ENCODE peak calls at places on chromosome 6, in five cellular contexts. One of them, this sample, is unnamed.

GRCh38 chr6:165689699-165690098 is 26.7 kb upstream of the PDE10A start:
- DNase-seq in transverse colon: no peak
- DNase-seq in endothelial cell: no peak
- DNase-seq in upper lobe of left lung: no peak
- DNase-seq in cardiac muscle cell: no peak
- DNase-seq in this sample: no peak

GRCh38 chr6:157225575-157225995 is 97.7 kb downstream of the TMEM242 start:
- DNase-seq in transverse colon: no peak
- DNase-seq in endothelial cell: no peak
- DNase-seq in upper lobe of left lung: peak
- DNase-seq in cardiac muscle cell: no peak
- DNase-seq in this sample: no peak

GRCh38 chr6:35568967-35569606 is 56.4 kb upstream of the TULP1 start:
- DNase-seq in transverse colon: peak
- DNase-seq in endothelial cell: peak
- DNase-seq in upper lobe of left lung: no peak
- DNase-seq in cardiac muscle cell: no peak
- DNase-seq in this sample: peak

GRCh38 chr6:16578695-16579094 is 182.6 kb downstream of the ATXN1 start:
- DNase-seq in transverse colon: no peak
- DNase-seq in endothelial cell: no peak
- DNase-seq in upper lobe of left lung: no peak
- DNase-seq in cardiac muscle cell: no peak
- DNase-seq in this sample: no peak

GRCh38 chr6:21437583-21437982 is 156.0 kb upstream of the SOX4 start:
- DNase-seq in transverse colon: no peak
- DNase-seq in endothelial cell: no peak
- DNase-seq in upper lobe of left lung: no peak
- DNase-seq in cardiac muscle cell: no peak
- DNase-seq in this sample: no peak

GRCh38 chr6:11482616-11483015 is 54.9 kb upstream of the TMEM170B start:
- DNase-seq in transverse colon: no peak
- DNase-seq in endothelial cell: no peak
- DNase-seq in upper lobe of left lung: no peak
- DNase-seq in cardiac muscle cell: no peak
- DNase-seq in this sample: no peak

GRCh38 chr6:134517145-134517658 is 199.3 kb upstream of the SGK1 start:
- DNase-seq in transverse colon: no peak
- DNase-seq in endothelial cell: peak
- DNase-seq in upper lobe of left lung: no peak
- DNase-seq in cardiac muscle cell: peak
- DNase-seq in this sample: no peak

GRCh38 chr6:143015300-143015706 is 45.4 kb upstream of the AIG1 start:
- DNase-seq in transverse colon: no peak
- DNase-seq in endothelial cell: no peak
- DNase-seq in upper lobe of left lung: no peak
- DNase-seq in cardiac muscle cell: no peak
- DNase-seq in this sample: no peak

GRCh38 chr6:144725731-144726522 is 440.8 kb downstream of the UTRN start:
- DNase-seq in transverse colon: no peak
- DNase-seq in endothelial cell: no peak
- DNase-seq in upper lobe of left lung: no peak
- DNase-seq in cardiac muscle cell: no peak
- DNase-seq in this sample: no peak

GRCh38 chr6:143027058-143027457 is 33.6 kb upstream of the AIG1 start:
- DNase-seq in transverse colon: peak
- DNase-seq in endothelial cell: peak
- DNase-seq in upper lobe of left lung: no peak
- DNase-seq in cardiac muscle cell: peak
- DNase-seq in this sample: peak

DNA sequence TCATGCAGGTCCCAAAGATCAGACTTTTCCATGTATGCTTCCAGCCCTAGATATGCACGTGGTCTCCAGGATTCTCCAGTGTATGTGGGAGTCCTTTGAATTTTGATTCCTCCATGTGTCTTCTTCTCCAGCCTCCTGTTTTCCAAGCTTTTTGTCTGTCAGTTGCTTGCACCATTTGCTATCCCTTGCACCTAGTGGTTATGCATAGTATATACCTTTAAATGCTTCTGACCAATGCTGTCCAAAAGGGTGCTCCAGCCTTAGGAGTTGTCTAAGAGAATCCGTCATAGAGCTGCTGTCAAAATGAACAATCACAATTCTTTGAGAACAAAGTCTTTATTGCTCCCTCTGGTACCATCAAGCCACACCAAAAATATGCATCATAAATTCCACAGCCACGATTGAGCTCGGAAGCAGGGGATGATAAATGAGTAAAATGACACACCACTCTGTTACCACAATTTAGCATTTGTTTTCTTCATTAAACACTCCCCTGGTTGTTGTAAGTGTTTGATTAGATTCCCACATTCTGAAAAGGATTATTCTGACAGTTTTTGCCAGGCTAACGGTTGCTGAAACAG is 706.2 kb upstream of the GJE1 start:
- DNase-seq in transverse colon: no peak
- DNase-seq in endothelial cell: no peak
- DNase-seq in upper lobe of left lung: no peak
- DNase-seq in cardiac muscle cell: no peak
- DNase-seq in this sample: no peak
- TF ChIP-seq CTCF in transverse colon: no peak
- TF ChIP-seq CTCF in endothelial cell: no peak
- TF ChIP-seq CTCF in upper lobe of left lung: no peak
- TF ChIP-seq CTCF in cardiac muscle cell: no peak
- TF ChIP-seq CTCF in this sample: peak

DNA sequence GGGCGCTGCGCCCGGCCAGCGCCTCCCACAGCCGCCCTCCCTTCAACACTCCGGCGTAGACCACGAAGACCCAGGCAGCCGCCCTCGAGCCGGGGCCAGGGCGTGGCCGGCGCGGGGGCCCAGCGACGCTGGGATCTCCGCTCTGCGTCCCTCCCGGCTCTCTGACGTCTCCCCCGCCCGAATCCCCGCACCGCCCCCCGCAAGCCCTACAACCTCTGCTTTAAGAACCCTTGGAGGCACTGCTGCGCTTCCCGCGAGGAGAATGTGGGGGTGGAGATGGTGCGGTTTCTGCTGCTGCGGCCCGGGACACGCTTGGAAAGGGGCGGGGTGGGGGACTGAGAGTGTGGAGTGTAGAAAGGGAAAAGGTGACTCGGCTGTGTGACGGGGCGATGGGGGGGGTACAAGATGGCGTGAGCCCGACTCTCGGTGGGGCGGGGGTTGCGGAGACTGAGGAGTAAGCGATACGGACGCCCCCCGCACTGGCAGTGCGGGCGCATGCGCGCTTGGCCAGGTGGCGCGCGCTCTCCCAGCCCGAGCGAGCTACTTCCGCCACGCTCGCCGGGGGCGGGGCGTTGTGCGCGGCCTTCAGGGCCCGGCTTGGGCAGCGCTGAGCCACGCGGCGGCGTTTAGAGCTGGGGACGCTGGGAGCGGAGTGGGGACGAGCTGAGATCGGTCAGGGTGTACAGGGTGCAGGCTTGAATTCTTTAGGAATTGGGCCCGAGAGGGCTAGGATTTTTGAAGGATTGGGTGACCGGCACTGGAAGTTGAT is at the start of gene SUPT3H:
- DNase-seq in transverse colon: peak
- DNase-seq in endothelial cell: peak
- DNase-seq in upper lobe of left lung: peak
- DNase-seq in cardiac muscle cell: peak
- DNase-seq in this sample: peak
- TF ChIP-seq CTCF in transverse colon: no peak
- TF ChIP-seq CTCF in endothelial cell: no peak
- TF ChIP-seq CTCF in upper lobe of left lung: no peak
- TF ChIP-seq CTCF in cardiac muscle cell: peak
- TF ChIP-seq CTCF in this sample: peak

DNA sequence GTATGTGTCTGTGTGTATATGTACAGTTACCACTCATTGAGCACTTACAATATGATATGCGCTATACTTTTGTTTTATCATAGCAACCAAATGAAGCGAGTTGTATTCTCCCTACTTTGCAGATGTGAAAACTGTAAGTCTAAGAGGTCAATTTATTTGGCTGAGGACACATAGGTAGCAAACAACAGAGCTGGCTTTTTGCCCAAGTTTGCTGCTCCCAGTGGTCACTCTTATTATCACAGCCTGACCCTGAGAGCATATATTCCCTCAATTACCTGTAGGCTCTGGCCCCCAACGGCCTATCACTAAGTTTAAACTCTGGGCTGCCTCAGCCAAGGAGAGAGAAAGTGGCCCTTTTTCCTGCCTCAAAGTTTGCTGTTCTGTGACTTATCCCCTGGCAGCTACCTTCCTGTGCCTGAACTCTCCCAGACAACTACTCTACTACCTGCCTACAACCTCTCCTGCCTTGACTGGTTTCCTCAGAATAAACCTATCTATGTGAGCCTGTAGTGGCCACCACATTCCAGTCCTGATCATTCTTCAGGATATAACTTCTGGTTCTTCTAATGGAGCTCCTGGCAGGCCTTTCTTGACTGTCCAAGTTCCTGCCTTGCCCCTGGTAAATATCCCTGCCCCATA is 221.8 kb downstream of the FRK start:
- DNase-seq in transverse colon: peak
- DNase-seq in endothelial cell: peak
- DNase-seq in upper lobe of left lung: no peak
- DNase-seq in cardiac muscle cell: peak
- DNase-seq in this sample: no peak
- TF ChIP-seq CTCF in transverse colon: peak
- TF ChIP-seq CTCF in endothelial cell: peak
- TF ChIP-seq CTCF in upper lobe of left lung: peak
- TF ChIP-seq CTCF in cardiac muscle cell: peak
- TF ChIP-seq CTCF in this sample: peak

GRCh38 chr6:131745476-131745875 is 34.7 kb upstream of the CTAGE9 start:
- DNase-seq in transverse colon: no peak
- DNase-seq in endothelial cell: no peak
- DNase-seq in upper lobe of left lung: no peak
- DNase-seq in cardiac muscle cell: no peak
- DNase-seq in this sample: no peak
- TF ChIP-seq CTCF in transverse colon: no peak
- TF ChIP-seq CTCF in endothelial cell: no peak
- TF ChIP-seq CTCF in upper lobe of left lung: no peak
- TF ChIP-seq CTCF in cardiac muscle cell: no peak
- TF ChIP-seq CTCF in this sample: no peak

DNA sequence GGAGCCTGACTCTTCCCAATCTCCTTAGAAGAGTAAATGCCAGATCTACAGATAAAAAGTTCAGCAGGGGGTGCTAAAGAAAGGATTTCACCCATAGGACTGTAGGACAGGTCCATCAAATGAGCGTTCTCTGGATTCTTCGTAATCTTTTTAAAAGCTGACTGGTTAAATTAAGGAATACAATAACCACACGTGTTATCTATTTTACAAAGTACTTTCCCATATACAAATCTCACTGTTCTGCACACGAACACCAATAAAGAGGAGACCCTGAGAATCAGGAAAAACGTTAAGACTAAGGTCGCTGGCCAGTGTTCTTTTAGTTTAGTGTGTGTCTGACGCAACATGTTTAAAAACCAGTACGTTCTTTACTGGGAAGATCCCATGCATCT is 542 bp downstream of the TUBE1 start:
- DNase-seq in transverse colon: no peak
- DNase-seq in endothelial cell: no peak
- DNase-seq in upper lobe of left lung: no peak
- DNase-seq in cardiac muscle cell: peak
- DNase-seq in this sample: no peak
- TF ChIP-seq CTCF in transverse colon: no peak
- TF ChIP-seq CTCF in endothelial cell: no peak
- TF ChIP-seq CTCF in upper lobe of left lung: no peak
- TF ChIP-seq CTCF in cardiac muscle cell: peak
- TF ChIP-seq CTCF in this sample: peak

DNA sequence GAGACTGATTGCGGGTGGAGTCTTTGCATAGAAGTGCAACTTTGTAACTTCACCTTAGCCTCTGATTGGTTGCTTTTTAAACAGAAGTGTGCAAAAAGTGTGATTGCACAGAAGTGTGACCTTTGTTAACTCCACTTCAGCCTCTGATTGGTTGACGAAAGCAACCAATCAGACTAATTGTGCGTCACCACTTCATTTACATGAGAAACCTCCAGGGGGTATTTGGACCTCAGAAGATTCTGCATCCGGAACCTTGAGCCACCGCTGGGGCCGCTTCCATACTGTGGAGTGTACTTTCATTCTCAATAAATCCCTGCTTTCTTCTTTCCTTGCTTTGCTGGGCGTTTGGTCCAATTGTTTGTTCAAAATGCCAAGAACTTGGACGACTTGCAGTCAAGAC is 1.6 kb upstream of the HECA start:
- DNase-seq in transverse colon: peak
- DNase-seq in endothelial cell: no peak
- DNase-seq in upper lobe of left lung: no peak
- DNase-seq in cardiac muscle cell: no peak
- DNase-seq in this sample: no peak
- TF ChIP-seq CTCF in transverse colon: no peak
- TF ChIP-seq CTCF in endothelial cell: no peak
- TF ChIP-seq CTCF in upper lobe of left lung: no peak
- TF ChIP-seq CTCF in cardiac muscle cell: no peak
- TF ChIP-seq CTCF in this sample: no peak

DNA sequence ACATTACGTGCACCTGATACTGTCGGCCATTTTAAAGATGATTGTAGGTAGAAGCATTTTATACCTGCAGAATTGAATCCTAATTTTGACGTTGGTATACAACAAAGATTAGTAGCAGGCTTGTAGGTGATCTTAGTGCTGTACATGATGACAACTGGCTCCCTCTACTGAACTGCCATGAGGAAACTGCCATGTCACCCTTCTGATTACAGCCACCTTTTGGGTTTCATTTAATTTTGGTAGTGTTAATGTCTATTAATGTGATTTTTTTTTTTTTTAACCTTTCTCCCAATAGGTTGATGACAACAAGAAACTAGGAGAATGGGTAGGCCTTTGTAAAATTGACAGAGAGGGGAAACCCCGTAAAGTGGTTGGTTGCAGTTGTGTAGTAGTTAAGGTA is 2.3 kb downstream of the RPS12 start:
- DNase-seq in transverse colon: no peak
- DNase-seq in endothelial cell: no peak
- DNase-seq in upper lobe of left lung: no peak
- DNase-seq in cardiac muscle cell: no peak
- DNase-seq in this sample: no peak
- TF ChIP-seq CTCF in transverse colon: no peak
- TF ChIP-seq CTCF in endothelial cell: no peak
- TF ChIP-seq CTCF in upper lobe of left lung: no peak
- TF ChIP-seq CTCF in cardiac muscle cell: no peak
- TF ChIP-seq CTCF in this sample: no peak

This sample was measured in neural crest cell.